ENCODE peak calls at places on chromosome 3, in seven cellular contexts. V, I, Z, P, R, G and L are unnamed samples. For H3K36me3 and H3K27me3, the result is how much of the 10 kb centered on the place peaks cover.

GRCh38 chr3:12946661-12947316 is 105.4 kb upstream of the RPL32 start:
- DNase-seq in P (no peak), V (no peak), Z (no peak), R (no peak), G (no peak), I (no peak), L (no peak)

GRCh38 chr3:158781859-158782258 is 20.0 kb upstream of the MFSD1 start:
- DNase-seq in I (no peak), P (no peak), Z (no peak), V (no peak), G (no peak), R (no peak), L (no peak)

GRCh38 chr3:134350266-134350665 is 24.0 kb downstream of the AMOTL2 start:
- DNase-seq in V (no peak), P (no peak), R (no peak), G (no peak), Z (no peak), I (no peak), L (no peak)

GRCh38 chr3:7682822-7683229 is 818.8 kb upstream of the LMCD1 start:
- DNase-seq in Z (peak), G (no peak), V (no peak), P (no peak), R (peak), I (peak), L (no peak)

GRCh38 chr3:126858887-126859286 is 124.0 kb upstream of the PLXNA1 start:
- DNase-seq in G (no peak), R (no peak), P (peak), Z (no peak), I (no peak), V (no peak), L (no peak)

GRCh38 chr3:42115223-42115622 is 24.1 kb downstream of the TRAK1 start:
- DNase-seq in I (peak), V (no peak), Z (no peak), G (no peak), R (no peak), P (no peak), L (no peak)

GRCh38 chr3:190059242-190059590 is 61.5 kb downstream of the P3H2 start:
- DNase-seq in G (no peak), Z (no peak), I (no peak), P (no peak), R (no peak), V (no peak), L (no peak)

GRCh38 chr3:14758297-14758696 is 60.5 kb upstream of the FGD5 start:
- DNase-seq in G (no peak), P (no peak), R (no peak), V (no peak), Z (no peak), I (no peak), L (no peak)

GRCh38 chr3:17025594-17026139 is 140.9 kb downstream of the PLCL2 start:
- DNase-seq in R (no peak), V (no peak), I (no peak), G (no peak), Z (no peak), P (no peak), L (no peak)

GRCh38 chr3:31668258-31668657 is 135.5 kb downstream of the STT3B start:
- DNase-seq in V (no peak), R (no peak), I (no peak), Z (no peak), P (no peak), G (no peak), L (no peak)

GRCh38 chr3:129039271-129040038 is 21.1 kb upstream of the GP9 start:
- DNase-seq in R (no peak), V (no peak), I (no peak), P (no peak), G (no peak), Z (no peak), L (peak)

GRCh38 chr3:7242303-7242635 is 381.4 kb downstream of the GRM7 start:
- DNase-seq in I (no peak), V (no peak), P (no peak), G (no peak), Z (no peak), R (no peak), L (no peak)

GRCh38 chr3:84547207-84547606 is 411.6 kb upstream of the CADM2 start:
- DNase-seq in V (no peak), P (no peak), I (no peak), R (no peak), Z (no peak), G (no peak), L (no peak)

GRCh38 chr3:135597855-135598254 is 367.7 kb upstream of the PPP2R3A start:
- DNase-seq in R (no peak), I (no peak), V (no peak), P (no peak), Z (no peak), G (no peak), L (no peak)

GRCh38 chr3:28791713-28792255 is 443.2 kb upstream of the AZI2 start:
- DNase-seq in G (no peak), V (no peak), I (no peak), P (no peak), R (peak), Z (no peak), L (no peak)

GRCh38 chr3:55286695-55287094 is 200.4 kb downstream of the WNT5A start:
- DNase-seq in R (no peak), I (no peak), G (no peak), V (no peak), Z (no peak), P (no peak), L (no peak)

GRCh38 chr3:119104031-119104430 is 41.9 kb upstream of the TEX55 start:
- DNase-seq in G (no peak), R (no peak), P (no peak), I (no peak), Z (no peak), V (no peak), L (no peak)

GRCh38 chr3:13564751-13565560 is 16.0 kb downstream of the FBLN2 start:
- DNase-seq in R (no peak), I (peak), G (no peak), P (no peak), V (no peak), Z (no peak), L (peak)

GRCh38 chr3:8638994-8639393 is 5.6 kb downstream of the SSUH2 start:
- DNase-seq in V (no peak), R (no peak), P (no peak), Z (no peak), I (no peak), G (no peak), L (no peak)

GRCh38 chr3:140207541-140207940 is 272.6 kb downstream of the CLSTN2 start:
- DNase-seq in R (no peak), P (no peak), Z (no peak), I (no peak), G (no peak), V (no peak), L (no peak)

GRCh38 chr3:116667791-116668190 is 41.8 kb upstream of the TUSC7 start:
- DNase-seq in G (no peak), Z (no peak), R (no peak), V (no peak), P (no peak), I (no peak), L (no peak)

GRCh38 chr3:120039642-120040610 is 54.3 kb downstream of the GSK3B start:
- DNase-seq in G (no peak), P (no peak), I (no peak), Z (no peak), V (no peak), R (peak), L (no peak)

GRCh38 chr3:122169911-122170310 is 13.6 kb upstream of the CASR start:
- DNase-seq in P (no peak), R (no peak), G (no peak), V (no peak), Z (no peak), I (no peak), L (no peak)

GRCh38 chr3:45775571-45776290 is 20.6 kb downstream of the SLC6A20 start:
- DNase-seq in P (no peak), V (no peak), Z (no peak), I (no peak), R (no peak), G (no peak), L (no peak)

GRCh38 chr3:194782767-194783404 is 97.2 kb downstream of the FAM43A start:
- DNase-seq in I (no peak), P (no peak), V (no peak), R (no peak), G (no peak), Z (no peak), L (no peak)

GRCh38 chr3:37945803-37946530 is 44.6 kb upstream of the VILL start:
- DNase-seq in R (no peak), Z (no peak), I (no peak), P (no peak), G (no peak), V (no peak), L (no peak)

GRCh38 chr3:137514853-137515252 is 249.3 kb upstream of the SOX14 start:
- DNase-seq in P (no peak), I (no peak), R (no peak), Z (no peak), V (no peak), G (no peak), L (no peak)

GRCh38 chr3:187041362-187042061 is 97.8 kb downstream of the RPL39L start:
- DNase-seq in Z (no peak), R (no peak), G (no peak), V (peak), P (no peak), I (no peak), L (peak)

GRCh38 chr3:116067275-116067674 is 378.0 kb downstream of the LSAMP start:
- DNase-seq in G (no peak), P (no peak), R (no peak), V (no peak), I (no peak), Z (no peak), L (no peak)

GRCh38 chr3:42161050-42161935 is 70.1 kb downstream of the TRAK1 start:
- DNase-seq in G (no peak), V (no peak), R (no peak), I (no peak), P (no peak), Z (no peak), L (no peak)

GRCh38 chr3:5699313-5699712 is 511.8 kb downstream of the EDEM1 start:
- DNase-seq in V (no peak), G (no peak), I (no peak), R (no peak), Z (no peak), P (no peak), L (no peak)

DNA sequence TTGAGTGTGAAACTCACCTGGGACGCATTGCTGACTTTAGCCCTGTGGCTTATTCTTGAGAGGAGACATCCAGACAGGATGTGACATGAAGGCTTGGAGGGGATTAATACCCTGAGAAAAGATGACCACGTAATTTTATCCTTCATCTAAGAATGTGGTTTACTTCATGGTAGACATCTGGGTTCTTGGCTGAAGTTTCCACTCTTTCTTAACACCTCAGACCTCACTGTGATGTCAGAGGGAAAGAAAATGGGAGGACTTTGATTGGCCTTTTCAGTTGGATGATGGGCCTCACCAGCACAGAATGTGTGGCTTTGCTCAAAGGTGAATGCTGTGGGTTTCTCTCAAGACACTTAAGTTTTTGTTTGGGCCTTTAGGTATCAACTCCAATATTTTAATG is 16.5 kb downstream of the GORASP1 start:
- DNase-seq in V (no peak), Z (no peak), I (no peak), G (no peak), R (no peak), P (no peak), L (no peak)
- H3K36me3 ChIP-seq in V (half or more), Z (under half), I (half or more), G (under half), R (half or more), P (under half), L (half or more)

GRCh38 chr3:147404800-147405551 is 1.4 kb downstream of the ZIC4 start:
- DNase-seq in I (no peak), P (no peak), V (no peak), R (no peak), Z (no peak), G (no peak), L (no peak)
- H3K27me3 ChIP-seq in I (under half), P (under half), V (under half), R (half or more), Z (under half), G (under half), L (under half)

GRCh38 chr3:183085634-183086390 is 13.5 kb downstream of the MCCC1 start:
- DNase-seq in R (peak), V (no peak), I (no peak), Z (no peak), G (no peak), P (no peak), L (peak)
- H3K36me3 ChIP-seq in R (under half), V (under half), I (half or more), Z (under half), G (under half), P (under half), L (half or more)

DNA sequence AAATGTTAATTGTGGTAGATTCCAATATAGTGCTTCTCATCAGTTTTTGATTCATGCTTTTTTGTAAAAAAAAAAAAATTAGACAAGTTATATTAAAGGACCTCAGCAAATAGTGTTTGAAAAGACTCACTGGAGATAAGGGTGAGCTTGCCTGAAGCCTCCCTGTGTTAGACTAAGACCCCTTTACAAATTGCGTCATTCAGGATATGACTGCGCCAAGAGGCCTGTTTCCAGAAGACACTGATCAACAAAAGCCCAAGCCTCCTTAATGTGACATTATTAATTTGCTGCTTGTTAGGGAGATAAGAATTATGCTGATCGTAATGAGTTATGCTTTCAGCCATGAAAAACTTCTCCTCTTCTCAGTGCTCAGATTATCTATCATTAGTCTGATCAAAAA is 13.0 kb upstream of the DNAJC13 start:
- DNase-seq in I (no peak), Z (no peak), V (no peak), R (no peak), G (no peak), P (no peak), L (no peak)
- H3K27me3 ChIP-seq in I (under half), Z (under half), V (under half), R (under half), G (under half), P (under half), L (under half)

DNA sequence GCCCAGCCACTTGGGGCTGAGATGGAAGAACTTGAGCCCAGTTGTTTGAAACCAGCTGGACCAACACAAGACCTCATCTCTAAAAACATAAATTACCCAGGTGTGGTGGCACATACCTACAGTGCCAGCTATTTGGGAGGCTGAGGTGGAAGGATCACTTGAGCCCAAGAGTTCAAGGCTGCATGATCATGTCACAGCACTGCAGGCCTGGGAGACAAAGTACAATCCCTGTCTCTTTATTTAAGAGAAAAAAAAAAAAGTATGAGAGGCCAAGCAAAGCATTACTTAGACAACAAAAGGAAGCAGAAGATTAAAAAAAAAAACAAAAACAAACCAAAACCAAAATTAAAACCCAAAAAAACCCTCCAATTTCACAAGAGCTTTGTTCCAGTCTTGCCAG is 15.4 kb upstream of the GPX1 start:
- DNase-seq in G (no peak), R (no peak), I (no peak), V (no peak), Z (no peak), P (no peak), L (no peak)
- H3K36me3 ChIP-seq in G (under half), R (half or more), I (half or more), V (under half), Z (under half), P (under half), L (half or more)

GRCh38 chr3:11150256-11150655 is 4.0 kb upstream of the HRH1 start:
- DNase-seq in R (no peak), G (no peak), V (no peak), P (no peak), I (no peak), Z (no peak), L (no peak)
- H3K27me3 ChIP-seq in R (under half), G (under half), V (under half), P (under half), I (under half), Z (under half), L (under half)

GRCh38 chr3:10149222-10149621 is 7.6 kb downstream of the VHL start:
- DNase-seq in G (no peak), V (no peak), R (no peak), Z (no peak), P (no peak), I (no peak), L (no peak)
- H3K36me3 ChIP-seq in G (under half), V (under half), R (half or more), Z (under half), P (under half), I (half or more), L (half or more)

GRCh38 chr3:68876112-68876713 is 56.1 kb downstream of the TAFA4 start:
- DNase-seq in V (no peak), P (peak), I (no peak), G (no peak), R (peak), Z (peak), L (peak)
- H3K27me3 ChIP-seq in V (under half), P (under half), I (under half), G (under half), R (under half), Z (under half), L (under half)

DNA sequence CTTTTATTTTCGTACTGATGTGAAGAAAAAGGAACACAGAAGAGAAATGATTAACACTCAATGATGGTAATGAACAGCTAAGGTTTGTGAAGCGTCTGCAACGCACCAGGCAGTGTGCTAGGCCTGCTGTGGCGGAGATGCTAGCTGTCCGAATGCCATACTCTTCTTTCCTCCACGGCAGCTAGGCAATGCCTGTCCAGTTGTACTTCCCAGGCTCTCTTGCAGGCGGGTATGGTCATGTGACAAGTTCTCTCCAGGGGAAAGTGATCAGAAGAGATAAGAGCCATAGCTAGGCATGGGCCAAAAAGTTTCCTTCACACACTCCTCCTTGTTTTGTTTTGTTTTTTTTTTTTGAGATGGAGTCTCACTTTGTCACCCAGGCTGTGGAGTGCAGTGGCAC is 6.7 kb downstream of the TADA3 start:
- DNase-seq in Z (no peak), I (no peak), R (no peak), P (no peak), G (no peak), V (no peak), L (no peak)
- H3K36me3 ChIP-seq in Z (under half), I (half or more), R (half or more), P (under half), G (under half), V (under half), L (half or more)

GRCh38 chr3:50676031-50676705 is 1.4 kb downstream of the DOCK3 start:
- DNase-seq in Z (no peak), I (no peak), R (no peak), P (no peak), V (no peak), G (no peak), L (no peak)
- H3K27me3 ChIP-seq in Z (under half), I (under half), R (under half), P (under half), V (under half), G (under half), L (half or more)